ENCODE peak calls at places on chromosomes 3 and 15, in nine cellular contexts. W is LoVo; J is nephron progenitor cell; X is lower lobe of right lung; C is NCI-H1417; K is GM19239; M is activated CD8-positive, alpha-beta memory T cell treated with anti-CD3 and anti-CD28 coated beads, Interleukin-2, amount 50 U/mL, for 48 hours; S is stimulated activated CD8-positive, alpha-beta memory T cell treated with anti-CD3 and anti-CD28 coated beads, Interleukin-4, amount 100 ng/mL, for 1 hour; Y is AML-193. O is an unnamed sample.

GRCh38 chr15:58185439-58185838 is 47.3 kb downstream of the AQP9 start:
- DNase-seq in W (no peak), J (no peak), X (no peak), C (no peak), K (no peak), M (no peak), S (no peak), Y (no peak), O (no peak)

GRCh38 chr15:89203705-89204273 is 17.6 kb downstream of the RLBP1 start:
- DNase-seq in W (no peak), J (no peak), X (no peak), C (no peak), K (no peak), M (no peak), S (no peak), Y (no peak), O (no peak)

GRCh38 chr3:182710557-182711157 is 82.6 kb upstream of the ATP11B start:
- DNase-seq in W (peak; percentile 41), J (no peak), X (no peak), C (peak; percentile 69), K (no peak), M (no peak), S (no peak), Y (peak; percentile 81), O (no peak)

GRCh38 chr3:18382760-18383369 is 42.3 kb downstream of the SATB1 start:
- DNase-seq in W (no peak), J (no peak), X (no peak), C (no peak), K (no peak), M (no peak), S (no peak), Y (no peak), O (no peak)

GRCh38 chr3:149245738-149246451 is 24.3 kb upstream of the CP start:
- DNase-seq in W (peak; percentile 63), J (no peak), X (no peak), C (peak; percentile 7), K (peak; percentile 9), M (no peak), S (no peak), Y (no peak), O (no peak)

GRCh38 chr3:152834354-152835310 is at the start of gene P2RY1:
- DNase-seq in W (peak; percentile 77), J (peak; percentile 88), X (peak; percentile 84), C (peak; percentile 97), K (peak; percentile 40), M (peak; percentile 73), S (no peak), Y (peak; percentile 95), O (no peak)

GRCh38 chr3:190345027-190345821 is 23.0 kb upstream of the CLDN1 start:
- DNase-seq in W (peak; percentile 63), J (no peak), X (no peak), C (no peak), K (no peak), M (no peak), S (no peak), Y (no peak), O (no peak)

GRCh38 chr3:49967307-49967706 is 27.4 kb downstream of the RBM6 start:
- DNase-seq in W (no peak), J (no peak), X (no peak), C (no peak), K (no peak), M (no peak), S (no peak), Y (no peak), O (no peak)

GRCh38 chr15:31487811-31488436 is 161.3 kb downstream of the KLF13 start:
- DNase-seq in W (no peak), J (no peak), X (no peak), C (peak; percentile 13), K (peak; percentile 60), M (peak; percentile 73), S (no peak), Y (no peak), O (no peak)

GRCh38 chr3:115702598-115702997 is 79.3 kb downstream of the GAP43 start:
- DNase-seq in W (no peak), J (no peak), X (no peak), C (no peak), K (no peak), M (no peak), S (no peak), Y (no peak), O (no peak)

GRCh38 chr15:87349181-87349580 is 907.4 kb downstream of the NTRK3 start:
- DNase-seq in W (no peak), J (no peak), X (no peak), C (peak; percentile 46), K (no peak), M (no peak), S (no peak), Y (no peak), O (no peak)

GRCh38 chr3:19216669-19217337 is 68.5 kb downstream of the KCNH8 start:
- DNase-seq in W (no peak), J (no peak), X (no peak), C (no peak), K (no peak), M (no peak), S (no peak), Y (no peak), O (peak; percentile 64)

GRCh38 chr3:111072016-111072891 is 638 bp downstream of the NECTIN3 start:
- DNase-seq in W (peak; percentile 33), J (peak; percentile 56), X (peak; percentile 50), C (peak; percentile 56), K (no peak), M (peak; percentile 59), S (no peak), Y (no peak), O (no peak)

GRCh38 chr15:40257656-40258450 is 19.0 kb downstream of the PAK6 start:
- DNase-seq in W (no peak), J (no peak), X (no peak), C (no peak), K (no peak), M (no peak), S (no peak), Y (no peak), O (no peak)

GRCh38 chr15:33860749-33861148 is 107.5 kb upstream of the CHRM5 start:
- DNase-seq in W (no peak), J (no peak), X (no peak), C (no peak), K (no peak), M (no peak), S (no peak), Y (no peak), O (no peak)

GRCh38 chr3:36989568-36989967 is 3.4 kb downstream of the EPM2AIP1 start:
- DNase-seq in W (no peak), J (no peak), X (no peak), C (no peak), K (no peak), M (no peak), S (no peak), Y (no peak), O (no peak)

GRCh38 chr15:88118741-88119140 is 137.8 kb downstream of the NTRK3 start:
- DNase-seq in W (no peak), J (no peak), X (no peak), C (no peak), K (no peak), M (no peak), S (no peak), Y (no peak), O (no peak)

GRCh38 chr3:26719148-26719547 is 96.6 kb downstream of the LRRC3B start:
- DNase-seq in W (no peak), J (no peak), X (no peak), C (peak; percentile 22), K (no peak), M (no peak), S (no peak), Y (no peak), O (no peak)

GRCh38 chr3:142112601-142113000 is 36.7 kb downstream of the TFDP2 start:
- DNase-seq in W (no peak), J (no peak), X (no peak), C (no peak), K (no peak), M (no peak), S (no peak), Y (no peak), O (no peak)